ENCODE peak calls at places on chromosome 20, in four cellular contexts. N is uterus, X is mucosa of descending colon, A is HAP-1. J is an unnamed sample.

GRCh38 chr20:50704971-50705370 is 13.6 kb upstream of the RIPOR3 start:
- DNase-seq in N (no peak), X (no peak), A (no peak), J (no peak)

GRCh38 chr20:41133709-41134361 is 3.5 kb upstream of the PLCG1 start:
- DNase-seq in N (no peak), X (no peak), A (no peak), J (no peak)

GRCh38 chr20:19026121-19026878 is 186.1 kb upstream of the SLC24A3 start:
- DNase-seq in N (no peak), X (no peak), A (no peak), J (no peak)

GRCh38 chr20:20463933-20464374 is 96.0 kb downstream of the INSM1 start:
- DNase-seq in N (no peak), X (no peak), A (peak; percentile 69), J (no peak)

GRCh38 chr20:63260943-63261807 is 6.9 kb upstream of the NKAIN4 start:
- DNase-seq in N (no peak), X (no peak), A (no peak), J (no peak)

GRCh38 chr20:5766085-5766764 is 16.0 kb downstream of the SHLD1 start:
- DNase-seq in N (no peak), X (no peak), A (no peak), J (no peak)

GRCh38 chr20:48657426-48658197 is 170.2 kb downstream of the PREX1 start:
- DNase-seq in N (peak; percentile 63), X (peak; percentile 59), A (peak; percentile 73), J (peak; percentile 51)

GRCh38 chr20:50188879-50189680 is 1.6 kb upstream of the CEBPB start:
- DNase-seq in N (no peak), X (no peak), A (no peak), J (peak; percentile 27)

GRCh38 chr20:50312682-50313187 is 122.1 kb downstream of the CEBPB start:
- DNase-seq in N (peak; percentile 79), X (no peak), A (no peak), J (peak; percentile 80)

GRCh38 chr20:50366270-50367103 is 143.7 kb upstream of the PTPN1 start:
- DNase-seq in N (peak; percentile 61), X (peak; percentile 86), A (peak; percentile 89), J (peak; percentile 92)

GRCh38 chr20:21269772-21270171 is 33.4 kb upstream of the XRN2 start:
- DNase-seq in N (no peak), X (no peak), A (no peak), J (no peak)

GRCh38 chr20:5688431-5688972 is 61.7 kb upstream of the SHLD1 start:
- DNase-seq in N (peak; percentile 16), X (peak; percentile 28), A (no peak), J (no peak)

GRCh38 chr20:36261389-36262105 is 25.3 kb downstream of the AAR2 start:
- DNase-seq in N (no peak), X (no peak), A (no peak), J (no peak)

GRCh38 chr20:62716198-62716940 is 7.7 kb downstream of the NTSR1 start:
- DNase-seq in N (no peak), X (no peak), A (no peak), J (peak; percentile 34)

GRCh38 chr20:61263084-61263695 is 11.1 kb downstream of the CDH4 start:
- DNase-seq in N (no peak), X (peak; percentile 33), A (peak; percentile 60), J (no peak)

GRCh38 chr20:3590164-3590563 is 73.0 kb downstream of the GFRA4 start:
- DNase-seq in N (no peak), X (no peak), A (no peak), J (no peak)

GRCh38 chr20:58711266-58712051 is 18.9 kb downstream of the NPEPL1 start:
- DNase-seq in N (no peak), X (peak; percentile 5), A (no peak), J (peak; percentile 10)

GRCh38 chr20:19244291-19244690 is 31.8 kb downstream of the SLC24A3 start:
- DNase-seq in N (no peak), X (no peak), A (no peak), J (no peak)

GRCh38 chr20:51326241-51326819 is 216.2 kb downstream of the NFATC2 start:
- DNase-seq in N (peak; percentile 24), X (peak; percentile 42), A (peak; percentile 43), J (no peak)

GRCh38 chr20:17735959-17736621 is 36.3 kb downstream of the BANF2 start:
- DNase-seq in N (no peak), X (no peak), A (no peak), J (no peak)

GRCh38 chr20:5008743-5009142 is 7.4 kb upstream of the SLC23A2 start:
- DNase-seq in N (no peak), X (no peak), A (no peak), J (no peak)

GRCh38 chr20:64069614-64070243 is 6.7 kb downstream of the TCEA2 start:
- DNase-seq in N (no peak), X (no peak), A (peak; percentile 68), J (no peak)

GRCh38 chr20:37990571-37991151 is 42.6 kb downstream of the TTI1 start:
- DNase-seq in N (no peak), X (peak; percentile 58), A (no peak), J (no peak)

GRCh38 chr20:15817351-15817750 is 755.9 kb downstream of the KIF16B start:
- DNase-seq in N (no peak), X (no peak), A (no peak), J (no peak)
- H3K9me3 ChIP-seq in N (no peaks in the 10 kb centered on the region), X (no peaks in the 10 kb centered on the region), A (no peaks in the 10 kb centered on the region), J (no peaks in the 10 kb centered on the region)

DNA sequence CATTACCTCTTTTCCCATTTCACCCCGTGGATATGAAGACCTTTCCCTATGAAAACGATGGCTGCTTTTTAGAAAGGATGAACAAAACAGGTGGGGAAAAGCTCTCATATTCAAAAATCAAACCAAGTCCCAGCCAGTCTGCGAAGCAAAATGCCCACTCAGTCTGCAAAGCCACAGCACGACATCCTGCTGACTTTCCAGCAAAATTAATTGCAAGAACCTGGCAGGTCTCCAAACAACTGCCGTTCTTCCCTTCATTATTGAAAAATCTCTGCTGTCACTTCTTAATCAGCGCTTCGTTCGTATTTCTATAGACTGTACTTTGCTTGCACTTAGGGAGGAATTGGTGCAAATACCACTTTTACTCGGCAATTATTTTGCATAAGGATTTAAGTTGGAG is 222.5 kb downstream of the CBLN4 start:
- DNase-seq in N (no peak), X (no peak), A (no peak), J (no peak)
- H3K9me3 ChIP-seq in N (no peaks in the 10 kb centered on the region), X (no peaks in the 10 kb centered on the region), A (peaks cover 2% of the 10 kb centered on the region), J (no peaks in the 10 kb centered on the region)

GRCh38 chr20:39767352-39767751 is 805.2 kb downstream of the DHX35 start:
- DNase-seq in N (no peak), X (no peak), A (no peak), J (no peak)

GRCh38 chr20:39756828-39757227 is 794.7 kb downstream of the DHX35 start:
- DNase-seq in N (no peak), X (no peak), A (no peak), J (no peak)

DNA sequence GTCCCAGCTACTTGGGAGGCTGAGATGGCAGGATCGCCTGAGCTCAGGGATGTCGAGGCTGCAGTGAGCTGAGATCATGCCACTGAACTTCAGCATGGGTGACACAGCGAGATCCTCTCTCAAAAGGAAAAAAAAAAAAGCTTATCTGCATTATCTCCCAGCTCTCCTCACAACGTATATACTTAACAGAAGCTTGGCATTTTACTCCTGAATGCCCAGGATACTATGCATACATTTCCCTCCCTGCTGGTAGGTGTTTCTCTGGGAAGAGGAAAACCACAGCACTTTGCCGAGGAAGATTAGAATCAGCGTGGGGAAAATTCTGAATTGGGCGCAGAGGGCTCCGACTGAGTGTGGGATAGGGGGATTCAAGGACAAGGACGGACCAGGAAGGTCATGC is 800.6 kb downstream of the DHX35 start:
- DNase-seq in N (no peak), X (no peak), A (no peak), J (no peak)
- H3K9me3 ChIP-seq in N (no peaks in the 10 kb centered on the region), X (peaks cover under 1% of the 10 kb centered on the region), A (no peaks in the 10 kb centered on the region), J (no peaks in the 10 kb centered on the region)

DNA sequence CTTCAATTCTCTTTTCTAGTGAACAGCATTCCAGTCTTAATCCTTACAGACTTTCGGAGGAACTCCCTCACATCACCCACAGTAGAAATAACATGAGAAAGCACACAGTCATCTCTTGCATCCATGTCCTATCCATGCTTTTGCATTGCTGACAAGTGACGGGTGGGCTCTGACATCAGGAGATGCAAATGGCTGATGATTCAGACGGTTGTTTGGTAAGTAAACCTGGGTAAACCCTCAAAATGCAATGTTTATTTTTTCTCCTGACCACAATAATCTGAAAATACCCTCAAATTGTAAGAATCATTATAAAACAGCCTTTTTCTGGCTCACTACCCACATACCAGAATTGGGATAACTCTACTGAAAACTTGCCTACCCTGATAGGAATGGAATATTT is 792.0 kb downstream of the MAFB start:
- DNase-seq in N (no peak), X (no peak), A (no peak), J (no peak)
- H3K9me3 ChIP-seq in N (no peaks in the 10 kb centered on the region), X (no peaks in the 10 kb centered on the region), A (no peaks in the 10 kb centered on the region), J (no peaks in the 10 kb centered on the region)

GRCh38 chr20:7773511-7773910 is 166.7 kb downstream of the HAO1 start:
- DNase-seq in N (no peak), X (no peak), A (no peak), J (no peak)
- H3K9me3 ChIP-seq in N (no peaks in the 10 kb centered on the region), X (peaks cover 5% of the 10 kb centered on the region), A (no peaks in the 10 kb centered on the region), J (no peaks in the 10 kb centered on the region)

DNA sequence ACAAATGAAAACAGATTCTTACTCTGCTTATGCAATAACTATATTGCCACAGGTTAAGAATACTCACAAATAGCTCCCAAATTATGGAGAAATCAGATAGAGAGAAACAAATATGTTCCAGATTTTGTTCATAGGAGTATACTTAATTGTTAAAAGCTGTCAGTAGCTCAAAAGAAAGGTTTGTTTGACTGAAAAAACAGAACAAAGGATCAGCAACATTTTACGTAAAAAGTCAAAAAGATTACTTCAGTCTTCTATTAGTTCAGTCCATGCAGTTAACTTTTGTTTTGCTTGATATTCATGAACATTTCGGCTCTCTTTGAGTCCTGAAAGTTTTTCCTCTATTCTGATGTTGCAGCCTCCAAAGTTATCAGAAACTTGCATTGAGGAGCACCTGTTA is 13.4 kb upstream of the NANP start:
- DNase-seq in N (no peak), X (no peak), A (no peak), J (no peak)
- H3K9me3 ChIP-seq in N (no peaks in the 10 kb centered on the region), X (peaks cover 5% of the 10 kb centered on the region), A (no peaks in the 10 kb centered on the region), J (no peaks in the 10 kb centered on the region)

DNA sequence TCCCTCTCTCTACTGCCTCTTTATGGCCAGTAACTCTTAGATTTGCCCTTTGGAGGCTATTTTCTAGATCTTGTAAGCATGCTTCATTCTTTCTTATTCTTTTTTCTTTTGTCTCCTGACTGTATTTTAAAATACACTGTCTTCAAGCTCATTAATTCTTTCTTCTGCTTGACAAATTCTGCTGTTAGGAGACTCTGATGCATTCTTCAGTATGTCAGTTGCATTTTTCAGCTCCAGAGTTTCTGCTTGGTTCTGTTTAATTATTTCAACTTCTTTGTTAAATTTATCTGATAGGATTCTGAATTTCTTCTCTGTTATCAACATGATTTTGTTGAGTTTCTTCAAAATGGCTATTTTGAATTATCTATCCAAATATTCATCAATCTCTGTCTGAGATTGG is 25.0 kb upstream of the SDCBP2 start:
- DNase-seq in N (no peak), X (no peak), A (no peak), J (no peak)
- H3K9me3 ChIP-seq in N (no peaks in the 10 kb centered on the region), X (no peaks in the 10 kb centered on the region), A (no peaks in the 10 kb centered on the region), J (no peaks in the 10 kb centered on the region)